ENCODE peak calls at places on chromosomes 1 and 21, in four cellular contexts. I is activated CD4-positive, CD25-positive, alpha-beta regulatory T cell treated with anti-CD3 and anti-CD28 coated beads, Interleukin-2, amount 50 U/mL, for 72 hours; W is head of caudate nucleus; P is progenitor cell of endocrine pancreas. T is an unnamed sample.

GRCh38 chr21:45277101-45278045 is 10.3 kb downstream of the POFUT2 start:
- DNase-seq in I (peak; percentile 24), W (no peak), P (no peak), T (no peak)

GRCh38 chr1:56578664-56578962 is 750 bp downstream of the PLPP3 start:
- DNase-seq in I (no peak), W (peak; percentile 36), P (no peak), T (peak; percentile 24)

GRCh38 chr1:30294508-30294907 is 428.9 kb downstream of the MATN1 start:
- DNase-seq in I (no peak), W (no peak), P (no peak), T (no peak)

GRCh38 chr1:223331301-223331700 is 32.7 kb downstream of the SUSD4 start:
- DNase-seq in I (no peak), W (no peak), P (no peak), T (no peak)

GRCh38 chr21:16579538-16579937 is 849.8 kb downstream of the USP25 start:
- DNase-seq in I (no peak), W (no peak), P (no peak), T (no peak)

GRCh38 chr1:147334292-147334691 is 91.8 kb downstream of the CHD1L start:
- DNase-seq in I (no peak), W (no peak), P (no peak), T (no peak)

GRCh38 chr1:203084588-203085527 is 954 bp downstream of the MYOG start:
- DNase-seq in I (no peak), W (no peak), P (no peak), T (peak; percentile 36)

GRCh38 chr1:206050655-206051235 is 2.2 kb upstream of the RHEX start:
- DNase-seq in I (peak; percentile 59), W (peak; percentile 23), P (no peak), T (no peak)

GRCh38 chr1:30372792-30373433 is 350.5 kb downstream of the MATN1 start:
- DNase-seq in I (no peak), W (no peak), P (no peak), T (no peak)

GRCh38 chr1:226990133-226990716 is 50.1 kb downstream of the COQ8A start:
- DNase-seq in I (peak; percentile 66), W (no peak), P (no peak), T (no peak)

GRCh38 chr1:173482683-173483082 is 5.5 kb downstream of the PRDX6 start:
- DNase-seq in I (no peak), W (no peak), P (no peak), T (no peak)

GRCh38 chr1:243301059-243301458 is 45.2 kb downstream of the SDCCAG8 start:
- DNase-seq in I (no peak), W (no peak), P (no peak), T (no peak)

GRCh38 chr21:29749223-29749622 is 190.6 kb downstream of the GRIK1 start:
- DNase-seq in I (no peak), W (no peak), P (no peak), T (no peak)

GRCh38 chr1:26349196-26349885 is 4.6 kb downstream of the CRYBG2 start:
- DNase-seq in I (no peak), W (no peak), P (no peak), T (no peak)

T was measured in D721Med.